ENCODE peak calls at places on chromosomes 4 and X, in seven cellular contexts. P is endothelial cell of umbilical vein, A is K562, R is HCT116, O is HepG2, G is A549, D is H1. T is an unnamed sample.
A peak's percentile ranks its signal among the peaks of the same experiment; 100 is the strongest.

GRCh38 chr4:95694411-95694810 is 145.5 kb upstream of the PDHA2 start:
- DNase-seq in P (peak; percentile 78), O (no peak), R (no peak), A (no peak), G (no peak), D (no peak), T (no peak)

GRCh38 chrX:93538575-93538974 is 134.8 kb downstream of the NAP1L3 start:
- DNase-seq in O (no peak), G (no peak), P (no peak), A (no peak), D (no peak), R (no peak), T (peak; percentile 4)

GRCh38 chrX:107700317-107700774 is 72.0 kb downstream of the PRPS1 start:
- DNase-seq in D (no peak), P (no peak), G (no peak), R (no peak), A (no peak), O (no peak), T (peak; percentile 43)

GRCh38 chr4:84639143-84639542 is 56.2 kb downstream of the CDS1 start:
- DNase-seq in A (no peak), P (no peak), O (no peak), G (no peak), R (no peak), D (no peak), T (no peak)

GRCh38 chrX:132728296-132728695 is 230.1 kb downstream of the HS6ST2 start:
- DNase-seq in R (no peak), O (no peak), A (no peak), D (no peak), G (no peak), P (no peak), T (no peak)

GRCh38 chr4:113882668-113883067 is 96.8 kb downstream of the ARSJ start:
- DNase-seq in O (no peak), R (no peak), G (no peak), A (no peak), D (no peak), P (peak; percentile 97), T (no peak)

GRCh38 chrX:111386884-111387283 is 25.1 kb downstream of the DCX start:
- DNase-seq in O (no peak), P (no peak), R (no peak), D (no peak), A (no peak), G (no peak), T (no peak)

GRCh38 chr4:43882470-43882869 is 566.1 kb downstream of the KCTD8 start:
- DNase-seq in D (no peak), R (no peak), G (no peak), P (no peak), A (no peak), O (no peak), T (peak; percentile 5)

GRCh38 chrX:32839781-32840180 is 371.6 kb downstream of the DMD start:
- DNase-seq in O (no peak), P (no peak), A (no peak), D (no peak), G (no peak), R (no peak), T (no peak)

GRCh38 chr4:6688879-6689505 is 4.7 kb upstream of the S100P start:
- DNase-seq in P (peak; percentile 39), D (no peak), A (peak; percentile 71), R (peak; percentile 75), G (peak; percentile 82), O (peak; percentile 91), T (peak; percentile 99)

GRCh38 chr4:158327525-158327924 is 117.2 kb downstream of the TMEM144 start:
- DNase-seq in O (no peak), A (no peak), D (peak; percentile 46), P (no peak), R (no peak), G (no peak), T (peak; percentile 3)

GRCh38 chr4:141275834-141276233 is 55.1 kb downstream of the ZNF330 start:
- DNase-seq in O (no peak), G (no peak), P (peak; percentile 51), D (no peak), R (no peak), A (no peak), T (no peak)

GRCh38 chr4:104494822-104495559 is at the start of gene CXXC4:
- DNase-seq in A (peak; percentile 49), R (peak; percentile 23), O (peak; percentile 10), P (peak; percentile 16), D (peak; percentile 47), G (peak; percentile 75), T (peak; percentile 25)
- H3K4me3 ChIP-seq in A (peak within 1 kb of the TSS; percentile 28), R (peak within 1 kb of the TSS; percentile 53), O (peak within 1 kb of the TSS; percentile 52), P (peak within 1 kb of the TSS; percentile 58), D (peak within 1 kb of the TSS; percentile 99), G (peak within 1 kb of the TSS; percentile 57), T (no peak within 1 kb of the TSS)

GRCh38 chrX:4435905-4436304 is 722.5 kb upstream of the PRKX start:
- DNase-seq in A (no peak), G (no peak), O (no peak), R (no peak), P (no peak), D (no peak), T (no peak)
- TF ChIP-seq MAX in A (no peak), G (no peak), O (no peak), R (no peak), P (no peak), D (no peak), T (no peak)

GRCh38 chr4:63563288-63564014 is 845.8 kb downstream of the TECRL start:
- DNase-seq in D (no peak), O (no peak), P (no peak), G (peak; percentile 5), A (no peak), R (no peak), T (peak; percentile 17)
- TF ChIP-seq CTCF in D (peak; percentile 57), O (peak; percentile 32), P (no peak), G (no peak), A (no peak), R (no peak), T (peak; percentile 3)

DNA sequence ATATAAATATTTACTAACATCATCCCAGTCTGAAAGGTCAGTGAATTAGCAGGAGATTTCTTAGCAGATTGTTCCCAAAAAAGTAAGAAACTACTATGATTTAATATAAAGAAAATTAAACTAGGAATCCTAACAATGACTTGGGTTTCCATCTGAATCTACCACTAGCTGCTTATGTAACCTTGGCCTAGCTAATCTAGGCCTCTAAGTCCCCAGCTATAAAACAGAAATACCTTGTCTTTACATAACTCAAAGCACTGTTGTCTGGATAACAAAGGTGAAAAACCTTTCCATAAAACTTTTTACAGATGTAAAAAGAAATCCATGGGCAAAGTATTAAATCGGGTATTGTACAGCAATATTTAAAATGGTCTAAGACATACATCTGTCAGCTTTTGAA is 3.0 kb downstream of the FBXL5 start:
- DNase-seq in A (no peak), R (no peak), O (no peak), G (no peak), P (peak; percentile 14), D (no peak), T (no peak)
- H3K4me3 ChIP-seq in A (no peak overlapping the region), R (no peak overlapping the region), O (no peak overlapping the region), G (no peak overlapping the region), P (no peak overlapping the region), D (peak overlapping the region; percentile 86), T (peak overlapping the region; percentile 69)

GRCh38 chr4:89307446-89308160 is at the start of gene GPRIN3:
- DNase-seq in D (no peak), A (no peak), P (peak; percentile 62), G (peak; percentile 51), R (no peak), O (no peak), T (no peak)
- TF ChIP-seq MAX in D (no peak), A (no peak), P (no peak), G (peak; percentile 20), R (no peak), O (no peak), T (no peak)

DNA sequence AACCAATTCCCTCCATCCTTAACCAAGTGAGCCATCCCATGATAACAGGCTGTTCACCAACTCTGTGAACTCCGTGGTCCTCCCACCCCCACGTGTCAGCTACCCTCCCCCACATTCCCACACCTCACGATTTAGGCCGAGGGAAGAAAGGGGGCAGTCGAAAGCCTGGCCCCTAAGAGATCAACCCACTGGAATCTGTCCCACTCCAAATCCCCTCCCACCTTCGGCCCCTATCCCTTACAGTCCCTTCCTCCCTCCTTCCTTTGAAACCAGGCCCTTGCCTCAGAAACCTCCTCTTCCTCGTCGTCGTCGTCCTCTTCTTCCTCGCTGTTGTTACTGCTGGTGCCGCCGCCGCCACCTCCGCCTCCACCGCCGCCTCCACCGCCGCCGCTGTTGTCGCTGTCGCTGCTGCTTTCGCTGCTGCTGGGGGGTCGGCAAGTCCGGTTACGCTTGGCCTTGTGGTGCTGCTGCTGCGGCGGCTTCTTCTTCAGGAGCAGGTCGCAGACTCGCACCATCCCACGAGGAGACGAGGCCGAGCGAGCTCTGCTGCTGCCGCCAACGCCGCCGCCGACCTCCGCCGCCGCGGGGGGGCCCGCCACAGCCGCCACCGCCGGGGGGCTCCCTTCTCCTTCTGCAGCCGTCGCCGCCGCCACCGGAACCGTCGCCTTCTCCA is 467 bp downstream of the ANKRD17 start:
- DNase-seq in O (peak; percentile 53), A (peak; percentile 60), P (peak; percentile 59), R (no peak), D (no peak), G (peak; percentile 19), T (peak; percentile 69)
- TF ChIP-seq CTCF in O (peak; percentile 58), A (no peak), P (no peak), R (no peak), D (no peak), G (no peak), T (no peak)

DNA sequence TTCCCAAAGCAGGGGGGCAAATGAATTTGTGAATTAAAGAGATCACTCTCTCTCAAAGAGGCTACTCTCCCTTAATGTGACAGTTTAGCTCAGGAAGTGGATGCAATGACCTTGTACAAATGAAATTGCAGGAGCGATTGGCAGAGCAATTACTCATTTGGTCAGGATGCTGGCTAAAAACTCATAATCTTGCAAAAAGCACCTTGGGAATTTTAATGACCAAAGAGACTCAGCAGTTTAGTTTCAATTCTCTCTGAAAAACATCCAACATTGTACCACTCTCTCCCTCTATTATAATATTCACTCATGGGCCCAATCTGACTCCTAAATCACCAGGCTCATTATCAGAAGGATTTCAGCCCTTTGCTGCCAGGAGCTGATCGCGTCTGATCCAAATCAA is 26.1 kb downstream of the PDGFC start:
- DNase-seq in D (no peak), O (no peak), A (no peak), P (peak; percentile 50), G (no peak), R (no peak), T (no peak)
- H3K4me3 ChIP-seq in D (no peak overlapping the region), O (no peak overlapping the region), A (no peak overlapping the region), P (no peak overlapping the region), G (no peak overlapping the region), R (no peak overlapping the region), T (no peak overlapping the region)

DNA sequence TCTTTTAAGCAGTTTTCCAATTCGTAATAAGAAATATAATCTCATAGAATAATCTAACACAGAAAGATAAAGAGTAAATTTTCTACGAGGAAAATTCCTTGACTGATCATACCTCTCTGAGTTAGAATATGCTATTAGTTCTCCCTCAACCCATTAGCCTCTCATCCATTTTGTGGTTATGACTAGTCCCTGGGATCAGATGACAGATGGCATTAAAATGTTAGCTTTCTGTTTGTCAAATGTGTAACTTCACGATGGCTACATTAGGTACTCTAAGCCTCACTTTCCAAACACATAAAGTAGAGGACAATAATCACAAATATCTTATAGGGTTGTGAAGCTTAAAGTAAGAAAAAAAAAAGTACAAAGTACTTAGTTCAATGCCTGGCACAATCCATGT is 112.2 kb downstream of the ZAR1 start:
- DNase-seq in G (no peak), O (no peak), A (no peak), D (no peak), R (no peak), P (no peak), T (no peak)
- TF ChIP-seq MAX in G (no peak), O (no peak), A (no peak), D (no peak), R (no peak), P (no peak), T (no peak)

T was measured in NB4.